ENCODE peak calls at places on chromosomes 1 and 21, in four cellular contexts. K, P, D and Y are unnamed samples.

GRCh38 chr1:53633073-53633704 is 105.8 kb downstream of the GLIS1 start:
- DNase-seq in K (no peak), P (no peak), D (no peak), Y (no peak)

GRCh38 chr1:60982539-60982938 is 99.8 kb upstream of the NFIA start:
- DNase-seq in K (no peak), P (no peak), D (no peak), Y (no peak)

GRCh38 chr1:97986041-97987005 is 65.5 kb upstream of the DPYD start:
- DNase-seq in K (peak), P (no peak), D (peak), Y (no peak)

GRCh38 chr1:78237364-78237916 is 191.7 kb downstream of the GIPC2 start:
- DNase-seq in K (no peak), P (no peak), D (no peak), Y (no peak)

GRCh38 chr1:201447911-201448871 is 20.8 kb downstream of the PHLDA3 start:
- DNase-seq in K (peak), P (peak), D (peak), Y (no peak)

GRCh38 chr1:41639332-41639936 is 155.0 kb upstream of the EDN2 start:
- DNase-seq in K (peak), P (no peak), D (peak), Y (no peak)

GRCh38 chr1:54114955-54115354 is 37.8 kb downstream of the CDCP2 start:
- DNase-seq in K (no peak), P (no peak), D (no peak), Y (peak)

GRCh38 chr1:1437904-1438376 is 2.5 kb downstream of the VWA1 start:
- DNase-seq in K (no peak), P (no peak), D (no peak), Y (no peak)

GRCh38 chr1:160030657-160031367 is 978 bp downstream of the PIGM start:
- DNase-seq in K (no peak), P (no peak), D (no peak), Y (no peak)

GRCh38 chr1:37387854-37388253 is 86.5 kb upstream of the ZC3H12A start:
- DNase-seq in K (no peak), P (no peak), D (no peak), Y (no peak)

GRCh38 chr1:162270016-162270415 is 106.6 kb downstream of the SPATA46 start:
- DNase-seq in K (no peak), P (no peak), D (no peak), Y (no peak)

GRCh38 chr1:10696977-10697376 is 99.5 kb downstream of the CASZ1 start:
- DNase-seq in K (peak), P (no peak), D (peak), Y (no peak)

GRCh38 chr1:225617479-225617878 is 35.4 kb downstream of the ENAH start:
- DNase-seq in K (peak), P (no peak), D (peak), Y (no peak)

GRCh38 chr1:207361910-207362309 is 40.4 kb downstream of the CD55 start:
- DNase-seq in K (no peak), P (no peak), D (peak), Y (no peak)
- TF ChIP-seq CTCF in K (no peak), P (no peak), D (no peak), Y (no peak)

DNA sequence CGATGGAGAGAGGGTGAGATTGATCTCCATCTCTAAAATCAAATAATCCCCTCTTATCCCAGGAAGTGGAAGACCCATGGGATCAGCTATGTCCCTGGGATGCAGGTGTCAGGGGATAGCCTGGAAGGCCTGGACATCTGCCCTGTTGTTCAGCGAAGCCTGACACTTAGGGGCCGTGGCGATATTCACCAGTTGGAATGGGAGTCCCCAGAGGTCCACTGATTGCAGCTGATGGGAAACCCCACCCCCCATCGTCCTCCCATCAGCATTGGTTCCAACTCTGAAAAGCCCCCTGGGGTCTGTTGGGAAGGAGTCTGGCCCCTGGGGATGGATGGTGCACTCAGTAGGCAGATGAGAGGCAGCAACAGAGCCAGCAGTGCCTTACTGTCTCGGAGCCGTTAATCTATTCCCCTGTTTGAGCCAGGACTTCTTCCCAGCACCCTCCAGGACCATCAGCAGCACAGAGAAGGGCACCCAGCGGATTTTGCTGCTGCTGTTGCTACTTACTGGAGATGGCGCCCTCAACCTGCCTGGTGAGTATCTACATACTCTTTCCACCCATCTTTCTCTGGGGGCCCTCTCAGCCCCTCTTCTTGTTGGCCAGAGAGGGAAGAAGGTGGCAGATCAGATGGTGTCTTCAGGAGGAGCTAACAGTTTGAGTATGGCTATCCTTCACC is 13.4 kb downstream of the CATSPER4 start:
- DNase-seq in K (no peak), P (no peak), D (no peak), Y (no peak)
- TF ChIP-seq CTCF in K (no peak), P (no peak), D (no peak), Y (no peak)

DNA sequence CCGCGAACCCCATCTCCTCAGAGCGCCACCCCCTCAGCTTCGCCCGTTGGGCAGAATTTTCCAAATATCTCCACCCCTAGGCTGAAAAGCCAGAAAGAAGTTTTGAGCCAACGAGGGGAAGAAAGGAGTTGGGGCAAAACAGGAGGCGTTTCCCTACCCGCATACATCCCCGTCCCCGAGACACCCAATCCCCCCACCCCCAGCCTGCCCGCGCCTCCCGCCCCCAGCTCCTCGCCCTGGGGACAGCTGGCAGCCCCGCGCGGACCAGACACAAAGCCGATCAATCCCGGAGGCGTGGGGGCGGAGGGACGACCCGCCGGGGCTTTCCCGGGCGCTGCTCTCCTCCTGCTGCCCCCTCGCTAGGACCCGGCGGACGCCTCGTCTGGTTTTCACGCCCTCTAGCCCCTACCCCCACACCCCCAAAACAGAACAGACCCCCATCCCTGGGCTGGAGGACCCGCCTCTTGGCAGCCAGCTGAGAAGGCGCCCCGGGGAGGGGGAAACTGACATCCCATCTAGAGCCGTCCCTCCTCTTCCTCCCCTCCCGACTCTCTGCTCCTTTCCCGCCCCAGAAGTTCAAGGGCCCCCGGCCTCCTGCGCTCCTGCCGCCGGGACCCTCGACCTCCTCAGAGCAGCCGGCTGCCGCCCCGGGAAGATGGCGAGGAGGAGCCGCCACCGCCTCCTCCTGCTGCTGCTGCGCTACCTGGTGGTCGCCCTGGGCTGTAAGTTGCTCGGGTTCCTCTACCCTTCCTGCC is at the start of gene JAM2:
- DNase-seq in K (no peak), P (peak), D (peak), Y (no peak)
- TF ChIP-seq CTCF in K (no peak), P (peak), D (peak), Y (peak)

GRCh38 chr1:31669786-31670582 is 25.3 kb upstream of the PEF1 start:
- DNase-seq in K (peak), P (no peak), D (peak), Y (no peak)
- TF ChIP-seq CTCF in K (no peak), P (no peak), D (no peak), Y (peak)

GRCh38 chr21:21690068-21690665 is 692.0 kb downstream of the NCAM2 start:
- DNase-seq in K (no peak), P (no peak), D (no peak), Y (no peak)

GRCh38 chr21:21688877-21689276 is 690.7 kb downstream of the NCAM2 start:
- DNase-seq in K (peak), P (no peak), D (peak), Y (no peak)
- TF ChIP-seq CTCF in K (peak), P (peak), D (peak), Y (peak)

GRCh38 chr1:109282952-109283747 is at the start of gene PSRC1:
- DNase-seq in K (peak), P (peak), D (peak), Y (peak)
- TF ChIP-seq CTCF in K (peak), P (peak), D (peak), Y (peak)

GRCh38 chr21:46097826-46098286 is at the start of gene COL6A2:
- DNase-seq in K (peak), P (peak), D (peak), Y (peak)
- TF ChIP-seq CTCF in K (no peak), P (peak), D (peak), Y (peak)